ENCODE peak calls at places on chromosomes 3 and 15, in ten cellular contexts. L, M, C, O, X, F, S, P, N and V are unnamed samples.

GRCh38 chr3:157370867-157371266 is 65.8 kb upstream of the PTX3 start:
- DNase-seq in M (no peak), F (no peak), X (no peak), C (no peak), L (no peak), S (no peak), N (no peak), P (no peak), O (no peak), V (no peak)

GRCh38 chr3:24639061-24639460 is 144.4 kb upstream of the THRB start:
- DNase-seq in F (no peak), L (no peak), X (no peak), M (no peak), C (no peak), O (no peak), N (no peak), S (no peak), P (no peak), V (no peak)

GRCh38 chr3:196422976-196423781 is 9.0 kb downstream of the UBXN7 start:
- DNase-seq in F (no peak), C (no peak), O (peak), P (no peak), L (peak), M (peak), X (peak), S (peak), N (peak), V (no peak)

GRCh38 chr3:64222501-64222900 is 2.8 kb downstream of the PRICKLE2 start:
- DNase-seq in C (no peak), N (no peak), P (no peak), X (no peak), S (no peak), M (no peak), L (no peak), F (no peak), O (no peak), V (no peak)

GRCh38 chr15:73403171-73403570 is 34.4 kb upstream of the HCN4 start:
- DNase-seq in M (no peak), C (no peak), L (no peak), N (no peak), F (no peak), O (no peak), X (no peak), S (no peak), P (no peak), V (no peak)

GRCh38 chr3:104554409-104554808 is 812.3 kb upstream of the ALCAM start:
- DNase-seq in S (no peak), F (no peak), M (no peak), X (no peak), O (no peak), N (no peak), C (no peak), P (no peak), L (no peak), V (no peak)

GRCh38 chr3:58874248-58874741 is 175.5 kb downstream of the CFAP20DC start:
- DNase-seq in P (no peak), X (no peak), O (no peak), C (peak), L (no peak), M (no peak), S (no peak), N (no peak), F (no peak), V (no peak)

GRCh38 chr15:96234109-96234892 is 96.2 kb upstream of the NR2F2 start:
- DNase-seq in P (no peak), O (no peak), L (no peak), C (peak), M (no peak), F (peak), N (no peak), S (no peak), X (no peak), V (no peak)

GRCh38 chr15:99955532-99955931 is 222.3 kb upstream of the LYSMD4 start:
- DNase-seq in P (no peak), M (peak), L (no peak), F (no peak), O (no peak), C (no peak), X (no peak), N (no peak), S (peak), V (no peak)

GRCh38 chr3:50930371-50931208 is 255.9 kb downstream of the DOCK3 start:
- DNase-seq in N (no peak), X (no peak), O (peak), C (no peak), S (no peak), M (no peak), P (no peak), F (no peak), L (no peak), V (no peak)

GRCh38 chr3:25897019-25897418 is 107.1 kb downstream of the OXSM start:
- DNase-seq in C (no peak), X (no peak), L (no peak), P (no peak), F (peak), N (peak), M (no peak), S (peak), O (no peak), V (peak)

GRCh38 chr3:61531528-61531927 is 29.8 kb upstream of the PTPRG start:
- DNase-seq in O (no peak), P (no peak), N (no peak), M (no peak), S (no peak), F (no peak), X (no peak), C (no peak), L (no peak), V (no peak)

GRCh38 chr3:165642761-165643432 is 194.3 kb downstream of the BCHE start:
- DNase-seq in C (peak), F (no peak), P (no peak), X (no peak), N (peak), L (no peak), O (no peak), S (no peak), M (peak), V (no peak)

GRCh38 chr15:91065505-91065904 is 34.6 kb upstream of the SV2B start:
- DNase-seq in O (no peak), X (no peak), M (no peak), S (no peak), F (no peak), N (no peak), P (no peak), L (no peak), C (no peak), V (no peak)

GRCh38 chr15:67093146-67093874 is 27.9 kb downstream of the SMAD3 start:
- DNase-seq in O (peak), N (no peak), M (no peak), F (no peak), X (no peak), S (no peak), L (no peak), C (no peak), P (no peak), V (peak)

GRCh38 chr3:84566256-84566655 is 392.5 kb upstream of the CADM2 start:
- DNase-seq in C (no peak), F (no peak), M (no peak), L (no peak), P (no peak), X (no peak), N (no peak), O (no peak), S (no peak), V (no peak)

GRCh38 chr15:26298010-26298661 is 435.0 kb upstream of the ATP10A start:
- DNase-seq in P (no peak), S (no peak), C (no peak), M (no peak), O (no peak), F (no peak), X (peak), L (no peak), N (no peak), V (no peak)

GRCh38 chr3:130963878-130964277 is 62.7 kb downstream of the ASTE1 start:
- DNase-seq in M (no peak), N (no peak), C (peak), S (no peak), F (no peak), L (no peak), O (no peak), P (no peak), X (no peak), V (no peak)

GRCh38 chr3:129984124-129984523 is 9.6 kb downstream of the TRH start:
- DNase-seq in M (no peak), F (no peak), P (no peak), O (no peak), N (no peak), C (no peak), S (peak), L (no peak), X (no peak), V (no peak)

GRCh38 chr3:140258222-140258724 is 323.3 kb downstream of the CLSTN2 start:
- DNase-seq in L (no peak), F (no peak), M (no peak), O (no peak), X (no peak), C (no peak), S (no peak), P (no peak), N (no peak), V (no peak)

GRCh38 chr3:69384379-69384778 is 1.5 kb downstream of the FRMD4B start:
- DNase-seq in S (no peak), X (no peak), O (no peak), P (no peak), N (no peak), L (no peak), F (no peak), M (no peak), C (no peak), V (no peak)

GRCh38 chr3:117524890-117525289 is 815.3 kb downstream of the TUSC7 start:
- DNase-seq in S (no peak), C (peak), N (no peak), O (no peak), F (peak), L (no peak), X (no peak), P (no peak), M (no peak), V (no peak)

GRCh38 chr15:80934761-80935221 is 54.8 kb downstream of the MESD start:
- DNase-seq in P (no peak), L (no peak), O (no peak), X (no peak), N (no peak), F (no peak), S (peak), M (no peak), C (peak), V (no peak)

GRCh38 chr3:17581421-17582080 is 160.9 kb downstream of the TBC1D5 start:
- DNase-seq in F (no peak), S (no peak), L (no peak), M (no peak), N (no peak), P (no peak), C (peak), O (no peak), X (no peak), V (no peak)

GRCh38 chr15:57310876-57311275 is 65.4 kb upstream of the CGNL1 start:
- DNase-seq in N (no peak), F (no peak), P (no peak), S (no peak), M (no peak), O (peak), L (no peak), C (no peak), X (no peak), V (no peak)

GRCh38 chr3:186320862-186321568 is 41.0 kb downstream of the DGKG start:
- DNase-seq in C (peak), F (no peak), L (no peak), P (no peak), X (no peak), M (no peak), N (no peak), S (no peak), O (no peak), V (no peak)

GRCh38 chr15:80160570-80161156 is 7.9 kb downstream of the FAH start:
- DNase-seq in F (no peak), M (no peak), S (no peak), O (no peak), P (no peak), X (peak), L (no peak), N (peak), C (peak), V (peak)

GRCh38 chr3:59240856-59241255 is 191.0 kb upstream of the CFAP20DC start:
- DNase-seq in X (no peak), N (no peak), M (no peak), L (no peak), F (no peak), O (no peak), S (no peak), P (no peak), C (peak), V (no peak)

GRCh38 chr3:48716508-48716981 is 476 bp downstream of the IP6K2 start:
- DNase-seq in M (no peak), L (no peak), S (peak), N (no peak), O (no peak), P (peak), C (no peak), X (no peak), F (no peak), V (peak)

GRCh38 chr15:95995375-95996168 is 334.9 kb upstream of the NR2F2 start:
- DNase-seq in S (no peak), O (no peak), L (no peak), N (no peak), C (peak), X (no peak), F (no peak), P (no peak), M (no peak), V (no peak)

GRCh38 chr15:89303986-89304385 is 30.6 kb downstream of the POLG start:
- DNase-seq in O (no peak), L (no peak), X (no peak), N (no peak), S (no peak), M (no peak), C (peak), P (no peak), F (no peak), V (no peak)

GRCh38 chr15:85543741-85544155 is 163.3 kb downstream of the AKAP13 start:
- DNase-seq in M (peak), S (peak), O (peak), L (peak), C (no peak), X (peak), F (peak), P (peak), N (peak), V (no peak)

DNA sequence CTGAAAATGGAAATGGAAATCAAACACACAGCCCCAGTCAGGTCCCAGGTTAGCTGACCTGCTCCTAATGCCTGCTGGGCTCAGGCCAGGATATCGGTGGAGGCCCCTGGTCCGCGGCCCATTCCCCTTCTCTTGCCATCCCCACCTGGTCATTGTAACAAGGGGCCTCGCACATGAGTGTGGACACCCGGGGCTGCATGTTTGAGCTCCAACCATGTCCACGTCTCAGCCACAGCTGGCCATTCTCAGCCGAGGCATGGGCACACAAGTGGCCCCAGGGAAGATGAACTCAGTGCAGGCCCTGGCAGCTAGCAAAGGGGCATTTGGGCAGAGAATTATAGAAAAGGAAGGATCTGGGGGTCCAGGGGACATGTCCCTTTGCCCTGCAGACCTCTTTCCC is 41.7 kb downstream of the FAM174B start:
- DNase-seq in X (no peak), P (no peak), M (no peak), S (no peak), N (no peak), F (no peak), O (no peak), L (no peak), C (no peak), V (no peak)
- H3K27ac ChIP-seq in X (no peak), P (no peak), M (no peak), S (no peak), N (no peak), F (no peak), O (no peak), L (no peak), C (no peak), V (no peak)

GRCh38 chr3:159867372-159867771 is 121.3 kb upstream of the IL12A start:
- DNase-seq in O (no peak), N (no peak), C (no peak), X (no peak), P (no peak), S (no peak), F (no peak), M (no peak), L (no peak), V (no peak)

GRCh38 chr3:159877924-159878323 is 110.7 kb upstream of the IL12A start:
- DNase-seq in M (no peak), N (no peak), O (no peak), F (no peak), L (no peak), S (no peak), C (peak), X (no peak), P (no peak), V (no peak)

GRCh38 chr3:159870723-159871122 is 117.9 kb upstream of the IL12A start:
- DNase-seq in P (no peak), N (no peak), X (no peak), F (no peak), M (no peak), L (no peak), S (no peak), O (no peak), C (no peak), V (no peak)

GRCh38 chr3:159872374-159873109 is 116.1 kb upstream of the IL12A start:
- DNase-seq in S (no peak), N (no peak), X (no peak), F (no peak), M (no peak), P (no peak), C (peak), O (no peak), L (no peak), V (no peak)
- TF ChIP-seq CTCF in S (no peak), N (no peak), X (peak), F (no peak), M (no peak), P (no peak), C (peak), O (peak), L (no peak), V (peak)

GRCh38 chr3:73601031-73601430 is 23.7 kb downstream of the PDZRN3 start:
- DNase-seq in P (no peak), N (no peak), C (peak), F (no peak), X (no peak), L (no peak), M (no peak), O (no peak), S (no peak), V (no peak)

GRCh38 chr3:73602171-73602570 is 22.6 kb downstream of the PDZRN3 start:
- DNase-seq in L (no peak), S (no peak), N (no peak), O (no peak), X (no peak), C (peak), P (no peak), M (no peak), F (no peak), V (no peak)

GRCh38 chr3:73601476-73601875 is 23.3 kb downstream of the PDZRN3 start:
- DNase-seq in O (no peak), L (no peak), C (peak), S (no peak), N (no peak), M (no peak), X (no peak), P (no peak), F (no peak), V (no peak)

GRCh38 chr3:73600293-73600938 is 24.3 kb downstream of the PDZRN3 start:
- DNase-seq in P (no peak), F (no peak), X (no peak), L (no peak), O (no peak), M (no peak), C (peak), S (no peak), N (no peak), V (no peak)

GRCh38 chr3:73599605-73600004 is 25.1 kb downstream of the PDZRN3 start:
- DNase-seq in N (no peak), O (no peak), X (no peak), C (no peak), F (no peak), P (no peak), S (no peak), M (no peak), L (no peak), V (no peak)
- H3K27ac ChIP-seq in N (no peak), O (peak), X (no peak), C (no peak), F (no peak), P (no peak), S (no peak), M (no peak), L (no peak), V (no peak)

GRCh38 chr3:127547761-127548605 is 42.5 kb downstream of the TPRA1 start:
- DNase-seq in M (peak), L (peak), S (peak), C (peak), O (peak), X (peak), F (peak), P (peak), N (peak), V (peak)
- TF ChIP-seq CTCF in M (peak), L (peak), S (peak), C (peak), O (peak), X (peak), F (peak), P (peak), N (peak), V (peak)

GRCh38 chr15:72172796-72173195 is 24.8 kb downstream of the GRAMD2A start:
- DNase-seq in P (no peak), F (no peak), X (no peak), C (no peak), N (no peak), M (no peak), S (no peak), L (no peak), O (no peak), V (no peak)

GRCh38 chr15:72168833-72169232 is 28.8 kb downstream of the GRAMD2A start:
- DNase-seq in X (no peak), P (no peak), F (no peak), C (no peak), M (no peak), L (no peak), N (no peak), S (no peak), O (no peak), V (no peak)

GRCh38 chr15:72169921-72170611 is 27.5 kb downstream of the GRAMD2A start:
- DNase-seq in S (no peak), M (no peak), X (no peak), F (no peak), C (no peak), P (no peak), L (no peak), N (peak), O (no peak), V (no peak)

GRCh38 chr15:72169236-72169920 is 28.2 kb downstream of the GRAMD2A start:
- DNase-seq in O (no peak), N (no peak), S (no peak), X (no peak), C (no peak), P (no peak), L (no peak), F (no peak), M (no peak), V (no peak)

DNA sequence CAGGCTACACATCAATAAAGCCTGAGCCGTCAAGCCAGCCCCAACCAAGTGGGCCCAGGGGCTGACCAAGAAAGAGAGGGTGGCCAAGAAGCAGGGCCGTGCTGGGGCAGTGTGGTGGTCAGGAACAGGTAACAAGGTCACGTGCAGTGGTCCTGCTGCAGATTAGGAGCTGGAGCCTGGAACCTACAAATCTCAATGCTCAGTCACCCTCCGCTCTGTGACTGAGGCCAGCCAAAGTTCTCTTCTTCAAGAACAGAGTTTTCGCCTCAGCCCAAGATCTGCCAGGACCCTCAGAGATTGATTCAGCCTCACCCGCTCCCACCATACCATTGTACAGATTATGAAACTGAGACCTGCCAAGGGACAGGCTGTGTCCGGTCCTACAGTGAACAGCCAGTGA is 26.9 kb downstream of the GRAMD2A start:
- DNase-seq in N (no peak), L (no peak), C (no peak), P (no peak), X (no peak), O (no peak), M (no peak), F (no peak), S (no peak), V (no peak)
- H3K27ac ChIP-seq in N (peak), L (no peak), C (no peak), P (no peak), X (no peak), O (no peak), M (no peak), F (no peak), S (no peak), V (no peak)

GRCh38 chr3:128074851-128075515 is 22.7 kb downstream of the SEC61A1 start:
- DNase-seq in N (no peak), C (no peak), O (no peak), L (no peak), X (no peak), P (no peak), S (no peak), F (no peak), M (peak), V (no peak)
- TF ChIP-seq CTCF in N (no peak), C (no peak), O (no peak), L (no peak), X (no peak), P (no peak), S (no peak), F (no peak), M (no peak), V (no peak)

GRCh38 chr15:40137011-40137906 is 23.6 kb upstream of the BUB1B start:
- DNase-seq in F (peak), X (no peak), M (no peak), C (no peak), N (no peak), L (no peak), O (no peak), S (peak), P (no peak), V (no peak)
- H3K27ac ChIP-seq in F (no peak), X (no peak), M (no peak), C (no peak), N (no peak), L (no peak), O (no peak), S (peak), P (no peak), V (no peak)

GRCh38 chr3:42246091-42246490 is 19.9 kb downstream of the CCK start:
- DNase-seq in S (no peak), O (no peak), L (no peak), X (no peak), N (no peak), C (no peak), M (no peak), F (no peak), P (no peak), V (no peak)

GRCh38 chr3:42250761-42251160 is 15.2 kb downstream of the CCK start:
- DNase-seq in P (no peak), C (no peak), S (no peak), L (no peak), O (no peak), X (no peak), N (no peak), M (no peak), F (no peak), V (no peak)

GRCh38 chr3:42247576-42248027 is 18.4 kb downstream of the CCK start:
- DNase-seq in M (no peak), O (no peak), F (peak), S (peak), P (peak), L (no peak), C (peak), N (peak), X (no peak), V (peak)
- TF ChIP-seq CTCF in M (peak), O (peak), F (peak), S (peak), P (peak), L (no peak), C (peak), N (peak), X (peak), V (peak)